ENCODE peak calls at places on chromosome 4, in four cellular contexts. V is prostate gland, Y is tibial nerve, B is IMR-90. G is an unnamed sample. For H3K4me1, the result is how much of the 10 kb centered on the place peaks cover.

GRCh38 chr4:56505269-56506109 is at the start of gene ARL9:
- DNase-seq in V (peak), Y (no peak), B (peak), G (peak)

GRCh38 chr4:78171482-78171881 is 114.4 kb downstream of the FRAS1 start:
- DNase-seq in V (no peak), Y (no peak), B (no peak), G (no peak)

GRCh38 chr4:178823673-178824072 is 1381.4 kb upstream of the AGA start:
- DNase-seq in V (no peak), Y (no peak), B (peak), G (no peak)

GRCh38 chr4:24794916-24795665 is at the start of gene SOD3:
- DNase-seq in V (peak), Y (peak), B (peak), G (peak)

GRCh38 chr4:24476209-24476781 is 108.1 kb downstream of the DHX15 start:
- DNase-seq in V (no peak), Y (no peak), B (peak), G (no peak)

GRCh38 chr4:41890085-41890484 is 45.1 kb upstream of the TMEM33 start:
- DNase-seq in V (no peak), Y (no peak), B (no peak), G (no peak)

GRCh38 chr4:173807347-173807746 is 277.3 kb upstream of the HAND2 start:
- DNase-seq in V (no peak), Y (no peak), B (no peak), G (no peak)

GRCh38 chr4:125750827-125751466 is 436.2 kb downstream of the FAT4 start:
- DNase-seq in V (no peak), Y (no peak), B (peak), G (no peak)

GRCh38 chr4:24984602-24985532 is 45.9 kb downstream of the LGI2 start:
- DNase-seq in V (no peak), Y (no peak), B (no peak), G (no peak)

GRCh38 chr4:128835498-128836222 is 26.2 kb downstream of the JADE1 start:
- DNase-seq in V (peak), Y (no peak), B (no peak), G (no peak)

GRCh38 chr4:108192056-108192455 is 23.3 kb upstream of the LEF1 start:
- DNase-seq in V (no peak), Y (no peak), B (no peak), G (no peak)

GRCh38 chr4:8724436-8725070 is 132.0 kb downstream of the CPZ start:
- DNase-seq in V (no peak), Y (peak), B (no peak), G (peak)

GRCh38 chr4:111788046-111788642 is 357.1 kb upstream of the FAM241A start:
- DNase-seq in V (no peak), Y (no peak), B (no peak), G (no peak)

GRCh38 chr4:47744253-47744652 is 93.6 kb downstream of the CORIN start:
- DNase-seq in V (no peak), Y (no peak), B (no peak), G (no peak)

GRCh38 chr4:155512812-155513211 is 136.0 kb upstream of the MAP9 start:
- DNase-seq in V (no peak), Y (no peak), B (no peak), G (no peak)

GRCh38 chr4:187387709-187388108 is 607.9 kb upstream of the ZFP42 start:
- DNase-seq in V (peak), Y (no peak), B (peak), G (no peak)

GRCh38 chr4:13984996-13985780 is 357.7 kb upstream of the BOD1L1 start:
- DNase-seq in V (no peak), Y (no peak), B (peak), G (no peak)

GRCh38 chr4:85970535-85970934 is 389.3 kb downstream of the MAPK10 start:
- DNase-seq in V (no peak), Y (no peak), B (no peak), G (no peak)

GRCh38 chr4:28248269-28248668 is 1387.6 kb downstream of the STIM2 start:
- DNase-seq in V (no peak), Y (no peak), B (no peak), G (no peak)

GRCh38 chr4:155604718-155605601 is 61.7 kb upstream of the GUCY1A1 start:
- DNase-seq in V (peak), Y (no peak), B (peak), G (no peak)

GRCh38 chr4:20895988-20896387 is 195.7 kb downstream of the PACRGL start:
- DNase-seq in V (no peak), Y (no peak), B (no peak), G (no peak)

GRCh38 chr4:117429061-117429460 is 343.7 kb upstream of the TRAM1L1 start:
- DNase-seq in V (no peak), Y (no peak), B (no peak), G (no peak)

GRCh38 chr4:153576443-153576774 is 107.7 kb upstream of the TLR2 start:
- DNase-seq in V (no peak), Y (no peak), B (no peak), G (no peak)

GRCh38 chr4:147899512-147899911 is 167.6 kb downstream of the ARHGAP10 start:
- DNase-seq in V (no peak), Y (no peak), B (peak), G (no peak)

DNA sequence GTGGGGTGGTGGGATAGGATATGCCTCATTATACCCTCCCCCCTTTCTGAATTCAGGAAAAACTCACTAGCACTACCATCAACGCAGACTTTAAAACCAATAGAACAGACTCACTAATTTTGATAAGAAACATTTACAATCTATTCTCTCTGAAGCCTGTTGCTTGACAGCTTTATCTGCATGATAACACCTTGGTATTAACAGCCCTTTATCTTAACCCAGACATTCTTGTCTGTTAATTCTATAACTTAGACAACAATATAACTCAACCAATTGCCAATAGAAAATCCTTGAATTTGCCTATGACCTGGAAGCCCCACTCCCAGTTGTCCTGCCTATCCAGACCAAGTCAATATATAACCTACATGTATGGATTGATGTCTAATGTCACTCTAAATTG is 1.5 kb upstream of the UGT2A3 start:
- DNase-seq in V (no peak), Y (no peak), B (no peak), G (no peak)
- H3K4me1 ChIP-seq in V (under half), Y (under half), B (under half), G (under half)

DNA sequence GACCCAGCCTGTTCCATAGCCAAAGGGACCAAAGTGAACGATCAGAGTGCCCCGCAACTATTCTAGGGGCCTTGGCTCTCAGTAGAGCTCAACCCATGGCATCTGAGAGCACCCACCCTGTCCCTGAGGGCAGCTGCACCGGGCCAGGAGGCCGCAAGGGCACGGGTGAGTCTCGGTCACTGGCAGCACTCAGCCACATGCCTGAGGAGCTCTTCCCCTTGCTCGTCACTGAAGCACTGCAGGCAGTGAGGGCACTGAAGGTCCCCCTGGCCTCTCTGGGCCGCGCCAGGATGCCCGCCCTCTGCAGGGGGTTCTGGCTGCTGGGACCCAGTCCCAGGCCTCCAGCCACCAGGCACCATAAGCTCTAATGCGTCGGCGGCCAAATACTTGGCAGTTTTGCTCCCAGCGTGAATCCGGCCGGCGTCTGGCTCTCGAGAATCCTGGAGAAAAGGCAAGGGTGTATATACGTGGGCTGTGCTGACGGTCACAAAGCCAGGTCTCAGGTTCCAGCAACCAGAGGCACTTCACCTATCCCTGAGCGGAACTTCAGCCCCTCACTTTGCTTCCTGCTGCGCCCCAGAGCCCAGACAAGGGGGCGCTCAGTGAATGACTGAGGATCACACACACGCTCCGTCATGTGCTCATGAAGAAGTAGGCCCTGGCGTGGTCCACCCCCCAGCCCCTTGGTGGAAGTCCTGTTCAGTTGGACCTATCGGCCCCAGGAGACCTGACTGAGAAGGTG is 13.9 kb downstream of the TNIP2 start:
- DNase-seq in V (no peak), Y (no peak), B (no peak), G (no peak)
- TF ChIP-seq POLR2A in V (no peak), Y (no peak), B (no peak), G (no peak)

DNA sequence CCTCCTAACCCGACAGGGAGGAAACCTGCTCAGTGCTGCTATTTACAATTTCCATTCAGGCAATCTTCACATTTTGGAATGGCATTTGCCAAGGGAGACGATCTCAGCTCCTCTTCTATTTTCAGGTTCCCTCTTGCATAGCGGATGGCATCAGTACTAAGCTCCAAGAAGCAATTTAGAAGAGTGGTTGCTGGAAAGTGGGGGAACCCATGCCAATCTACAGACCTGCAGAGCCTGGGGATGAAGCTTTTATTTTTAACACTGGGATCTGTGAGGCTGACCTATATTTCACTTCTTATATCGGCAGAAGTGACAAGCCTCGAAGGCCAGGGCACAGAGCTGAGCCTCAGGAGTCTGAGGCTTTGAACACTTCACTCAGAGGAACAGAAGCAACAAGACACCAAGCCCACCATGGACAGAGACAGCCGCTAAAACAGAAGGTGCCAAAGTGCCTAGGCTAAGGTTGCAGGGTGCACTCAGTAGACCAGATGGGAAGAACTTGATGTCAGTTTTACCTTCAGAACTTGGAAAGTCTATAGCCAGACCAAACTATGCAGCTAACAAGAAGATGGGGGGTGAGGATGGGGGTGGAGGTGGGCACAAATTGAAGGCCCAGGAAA is 43.9 kb downstream of the SCD5 start:
- DNase-seq in V (no peak), Y (no peak), B (no peak), G (no peak)
- H3K4me1 ChIP-seq in V (under half), Y (under half), B (under half), G (under half)

DNA sequence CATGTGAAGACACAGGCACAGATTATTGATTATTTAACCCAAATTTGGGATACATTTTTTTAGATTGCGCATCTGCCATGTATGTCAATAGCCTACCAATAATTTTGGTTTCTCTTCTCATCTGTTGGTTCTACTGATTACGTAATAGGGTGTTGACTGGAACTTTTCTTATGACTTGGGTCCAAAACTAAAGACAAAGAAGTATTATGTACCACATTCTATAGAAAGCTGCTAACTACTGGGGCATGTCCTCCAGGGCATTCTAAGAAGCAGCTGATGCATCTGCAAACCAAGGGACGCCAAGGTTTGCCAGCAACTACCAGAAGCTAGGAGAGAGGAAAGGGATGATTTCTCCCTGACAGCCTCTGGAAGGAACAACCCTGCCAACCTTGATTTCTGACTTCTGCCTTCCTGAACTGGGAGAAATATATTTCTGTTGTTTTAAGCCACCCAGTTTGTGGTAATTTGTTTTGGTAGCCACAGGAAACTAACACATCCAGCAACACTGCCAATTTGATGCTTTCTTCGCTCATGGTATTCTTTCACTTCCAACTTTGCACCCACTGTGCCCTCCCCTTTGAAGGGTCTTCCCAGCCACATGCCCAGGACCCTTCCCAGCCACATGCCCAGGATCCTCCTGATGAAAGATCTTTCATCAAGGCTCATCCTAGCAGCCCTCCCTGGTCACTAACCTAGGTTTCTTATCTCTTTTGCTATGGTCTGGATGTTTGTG is 15.9 kb upstream of the TLR1 start:
- DNase-seq in V (no peak), Y (no peak), B (no peak), G (no peak)
- TF ChIP-seq POLR2A in V (no peak), Y (no peak), B (no peak), G (no peak)

GRCh38 chr4:39166670-39167069 is 15.7 kb upstream of the WDR19 start:
- DNase-seq in V (no peak), Y (no peak), B (no peak), G (no peak)
- H3K4me1 ChIP-seq in V (under half), Y (under half), B (under half), G (under half)

GRCh38 chr4:38856524-38857337 is at the start of gene TLR6:
- DNase-seq in V (peak), Y (no peak), B (peak), G (no peak)

GRCh38 chr4:38858097-38858420 is 1.4 kb upstream of the TLR6 start:
- DNase-seq in V (no peak), Y (no peak), B (no peak), G (no peak)

GRCh38 chr4:38856046-38856445 is 571 bp downstream of the TLR6 start:
- DNase-seq in V (no peak), Y (no peak), B (no peak), G (no peak)

GRCh38 chr4:38859501-38859900 is 2.9 kb upstream of the TLR6 start:
- DNase-seq in V (no peak), Y (no peak), B (no peak), G (no peak)

GRCh38 chr4:38857354-38858096 is 908 bp upstream of the TLR6 start:
- DNase-seq in V (peak), Y (no peak), B (peak), G (peak)
- TF ChIP-seq POLR2A in V (no peak), Y (no peak), B (peak), G (no peak)

G was measured in suprapubic skin.